ENCODE peak calls at places on chromosome 5, in ten cellular contexts. F is tibial artery, T is left ventricle myocardium inferior, K is Calu3, I is progenitor cell of endocrine pancreas, J is ovary, E is activated B cell treated with CpG ODN at 0.5 μM for 24 hours, N is endothelial cell, V is GM12865, P is prostate gland. G is an unnamed sample.

GRCh38 chr5:92850886-92851285 is 730.1 kb downstream of the NR2F1-AS1 start:
- DNase-seq in F (no peak), T (no peak), K (no peak), I (no peak), J (no peak), E (no peak), N (no peak), V (no peak), P (no peak), G (no peak)

GRCh38 chr5:107455111-107455544 is 215.6 kb downstream of the EFNA5 start:
- DNase-seq in F (no peak), T (no peak), K (no peak), I (no peak), J (no peak), E (no peak), N (no peak), V (no peak), P (no peak), G (no peak)

GRCh38 chr5:163758283-163758711 is 252.9 kb downstream of the MAT2B start:
- DNase-seq in F (no peak), T (no peak), K (no peak), I (no peak), J (no peak), E (no peak), N (no peak), V (no peak), P (no peak), G (no peak)

GRCh38 chr5:175335691-175336090 is 108.3 kb downstream of the DRD1 start:
- DNase-seq in F (no peak), T (no peak), K (no peak), I (no peak), J (no peak), E (no peak), N (no peak), V (no peak), P (no peak), G (no peak)

GRCh38 chr5:142433526-142434321 is 108.9 kb upstream of the SPRY4 start:
- DNase-seq in F (no peak), T (no peak), K (peak), I (no peak), J (no peak), E (no peak), N (no peak), V (no peak), P (no peak), G (no peak)

GRCh38 chr5:33487256-33487655 is 46.5 kb downstream of the TARS1 start:
- DNase-seq in F (no peak), T (no peak), K (no peak), I (no peak), J (no peak), E (no peak), N (no peak), V (no peak), P (no peak), G (no peak)

GRCh38 chr5:142125378-142125777 is 16.8 kb downstream of the NDFIP1 start:
- DNase-seq in F (no peak), T (no peak), K (no peak), I (no peak), J (no peak), E (no peak), N (no peak), V (no peak), P (no peak), G (no peak)

GRCh38 chr5:132227485-132228240 is at the start of gene P4HA2:
- DNase-seq in F (peak), T (peak), K (peak), I (peak), J (peak), E (peak), N (peak), V (peak), P (peak), G (peak)

GRCh38 chr5:106759581-106759980 is 911.2 kb downstream of the EFNA5 start:
- DNase-seq in F (no peak), T (no peak), K (peak), I (no peak), J (no peak), E (no peak), N (no peak), V (peak), P (no peak), G (no peak)

GRCh38 chr5:57841671-57842375 is 359.2 kb upstream of the ACTBL2 start:
- DNase-seq in F (no peak), T (no peak), K (peak), I (no peak), J (no peak), E (no peak), N (peak), V (no peak), P (no peak), G (peak)

GRCh38 chr5:89583534-89583933 is 700.5 kb upstream of the MEF2C start:
- DNase-seq in F (no peak), T (no peak), K (no peak), I (no peak), J (no peak), E (no peak), N (no peak), V (no peak), P (no peak), G (no peak)

GRCh38 chr5:142906863-142907671 is 136.9 kb downstream of the ARHGAP26 start:
- DNase-seq in F (no peak), T (peak), K (no peak), I (no peak), J (no peak), E (no peak), N (no peak), V (no peak), P (no peak), G (no peak)

GRCh38 chr5:139088024-139088423 is 110.1 kb downstream of the SIL1 start:
- DNase-seq in F (no peak), T (no peak), K (no peak), I (no peak), J (no peak), E (no peak), N (no peak), V (no peak), P (no peak), G (no peak)

GRCh38 chr5:122129332-122129731 is at the start of gene ZNF474:
- DNase-seq in F (peak), T (no peak), K (peak), I (no peak), J (no peak), E (no peak), N (peak), V (no peak), P (peak), G (no peak)

GRCh38 chr5:90982576-90982975 is 400.5 kb downstream of the ARRDC3 start:
- DNase-seq in F (no peak), T (no peak), K (no peak), I (no peak), J (no peak), E (no peak), N (no peak), V (no peak), P (no peak), G (no peak)

GRCh38 chr5:100623719-100624118 is 88.5 kb downstream of the FAM174A start:
- DNase-seq in F (no peak), T (no peak), K (no peak), I (no peak), J (no peak), E (no peak), N (no peak), V (peak), P (no peak), G (no peak)

GRCh38 chr5:157855404-157855994 is 3.4 kb downstream of the CLINT1 start:
- DNase-seq in F (peak), T (peak), K (peak), I (no peak), J (peak), E (no peak), N (peak), V (peak), P (peak), G (peak)

GRCh38 chr5:172735141-172735831 is 35.7 kb downstream of the DUSP1 start:
- DNase-seq in F (peak), T (no peak), K (no peak), I (no peak), J (no peak), E (no peak), N (no peak), V (no peak), P (no peak), G (no peak)

GRCh38 chr5:51095481-51095880 is 287.8 kb upstream of the ISL1 start:
- DNase-seq in F (no peak), T (no peak), K (no peak), I (no peak), J (no peak), E (no peak), N (no peak), V (no peak), P (no peak), G (no peak)

GRCh38 chr5:138544171-138545134 is 1.4 kb upstream of the ETF1 start:
- DNase-seq in F (peak), T (no peak), K (no peak), I (no peak), J (peak), E (no peak), N (no peak), V (peak), P (no peak), G (no peak)

GRCh38 chr5:179870403-179870903 is 11.8 kb upstream of the MRNIP start:
- DNase-seq in F (no peak), T (peak), K (peak), I (no peak), J (peak), E (no peak), N (peak), V (peak), P (no peak), G (no peak)

GRCh38 chr5:177607452-177608192 is 7.7 kb downstream of the B4GALT7 start:
- DNase-seq in F (peak), T (peak), K (peak), I (peak), J (peak), E (peak), N (peak), V (peak), P (peak), G (peak)

GRCh38 chr5:157372472-157372822 is 87.6 kb upstream of the NIPAL4 start:
- DNase-seq in F (no peak), T (no peak), K (no peak), I (no peak), J (no peak), E (no peak), N (no peak), V (no peak), P (no peak), G (no peak)

GRCh38 chr5:68292316-68292715 is 76.8 kb downstream of the PIK3R1 start:
- DNase-seq in F (no peak), T (no peak), K (no peak), I (no peak), J (no peak), E (no peak), N (no peak), V (no peak), P (no peak), G (no peak)

GRCh38 chr5:160508780-160509361 is 87.2 kb downstream of the PTTG1 start:
- DNase-seq in F (peak), T (no peak), K (peak), I (peak), J (peak), E (no peak), N (peak), V (peak), P (peak), G (peak)
- TF ChIP-seq CTCF in F (peak), T (peak), K (peak), I (peak), J (peak), E (peak), N (peak), V (peak), P (peak), G (peak)

GRCh38 chr5:124725040-124725434 is 21.4 kb downstream of the ZNF608 start:
- DNase-seq in F (no peak), T (no peak), K (no peak), I (no peak), J (no peak), E (no peak), N (no peak), V (no peak), P (no peak), G (no peak)
- TF ChIP-seq CTCF in F (no peak), T (no peak), K (no peak), I (peak), J (no peak), E (no peak), N (no peak), V (peak), P (no peak), G (no peak)

GRCh38 chr5:96258692-96259091 is 174.4 kb downstream of the PCSK1 start:
- DNase-seq in F (no peak), T (no peak), K (no peak), I (no peak), J (no peak), E (no peak), N (no peak), V (no peak), P (no peak), G (no peak)

GRCh38 chr5:96254980-96255681 is 177.9 kb downstream of the PCSK1 start:
- DNase-seq in F (peak), T (no peak), K (peak), I (no peak), J (no peak), E (no peak), N (no peak), V (no peak), P (peak), G (no peak)

GRCh38 chr5:96257904-96258303 is 175.1 kb downstream of the PCSK1 start:
- DNase-seq in F (no peak), T (no peak), K (no peak), I (no peak), J (no peak), E (no peak), N (no peak), V (no peak), P (no peak), G (no peak)

GRCh38 chr5:96259211-96259772 is 173.8 kb downstream of the PCSK1 start:
- DNase-seq in F (no peak), T (no peak), K (no peak), I (no peak), J (no peak), E (no peak), N (no peak), V (peak), P (no peak), G (no peak)

GRCh38 chr5:96256795-96257470 is 176.1 kb downstream of the PCSK1 start:
- DNase-seq in F (peak), T (no peak), K (no peak), I (no peak), J (no peak), E (no peak), N (no peak), V (peak), P (no peak), G (no peak)
- TF ChIP-seq CTCF in F (no peak), T (no peak), K (no peak), I (no peak), J (no peak), E (no peak), N (no peak), V (peak), P (no peak), G (no peak)

DNA sequence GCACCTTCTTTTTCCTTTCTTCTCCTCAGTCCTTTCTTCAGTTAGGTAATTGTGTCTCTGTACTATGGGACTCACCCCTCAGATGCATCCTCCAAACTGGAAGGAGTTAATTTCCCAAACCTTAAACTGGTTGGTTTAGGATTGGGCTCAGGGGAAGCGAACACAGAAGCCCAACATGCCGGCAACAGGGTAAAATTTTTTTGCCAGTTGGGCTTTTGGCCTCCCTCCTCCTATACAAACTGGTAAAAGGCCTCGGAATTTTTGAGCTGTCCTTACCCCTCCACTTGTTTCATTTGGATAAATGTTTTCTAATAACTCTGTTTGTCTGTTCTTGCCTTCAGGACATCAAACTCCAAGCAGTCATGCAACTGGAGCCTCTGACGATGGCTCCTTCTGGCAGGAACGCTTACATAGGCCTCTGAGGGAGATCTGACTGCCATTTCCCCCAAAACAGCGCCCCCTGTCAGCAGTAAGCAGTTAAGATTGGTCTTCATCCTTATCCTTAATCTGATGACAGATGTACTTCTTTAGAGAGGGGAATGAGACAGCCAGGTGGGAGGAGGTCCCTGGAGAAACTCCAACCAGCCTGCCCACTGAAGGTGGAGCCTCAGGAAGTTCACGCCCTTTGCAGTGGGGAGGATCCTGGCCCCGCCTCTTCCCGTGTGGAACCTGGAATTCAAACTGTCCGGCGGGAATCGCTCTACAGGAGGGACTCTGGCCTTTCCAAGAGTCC is 57.8 kb upstream of the SPINK5 start:
- DNase-seq in F (no peak), T (no peak), K (no peak), I (no peak), J (no peak), E (no peak), N (no peak), V (peak), P (no peak), G (no peak)
- TF ChIP-seq CTCF in F (no peak), T (no peak), K (no peak), I (peak), J (no peak), E (no peak), N (peak), V (peak), P (no peak), G (no peak)

DNA sequence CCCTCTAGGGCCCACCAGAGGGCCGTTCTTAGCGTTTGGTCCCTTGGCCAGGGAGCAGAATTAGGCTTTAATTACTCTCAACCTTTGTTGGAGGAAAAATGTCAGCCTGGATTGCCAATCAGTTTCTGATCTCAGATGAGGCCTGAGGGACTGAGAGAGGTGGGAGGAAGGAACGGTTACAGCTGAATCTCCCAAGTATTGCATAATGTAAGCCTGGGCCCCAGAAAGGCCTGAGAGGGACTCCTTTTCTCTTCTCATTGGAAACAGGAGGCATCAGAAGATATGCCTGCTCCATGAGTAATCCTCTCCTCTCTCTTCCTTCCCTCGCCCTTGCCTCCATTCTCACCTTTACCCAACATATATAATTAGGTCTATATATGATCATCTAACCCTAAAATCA is 105.7 kb downstream of the INSYN2B start:
- DNase-seq in F (no peak), T (no peak), K (no peak), I (no peak), J (no peak), E (no peak), N (no peak), V (no peak), P (no peak), G (no peak)
- TF ChIP-seq CTCF in F (no peak), T (no peak), K (no peak), I (no peak), J (no peak), E (no peak), N (no peak), V (no peak), P (no peak), G (no peak)

DNA sequence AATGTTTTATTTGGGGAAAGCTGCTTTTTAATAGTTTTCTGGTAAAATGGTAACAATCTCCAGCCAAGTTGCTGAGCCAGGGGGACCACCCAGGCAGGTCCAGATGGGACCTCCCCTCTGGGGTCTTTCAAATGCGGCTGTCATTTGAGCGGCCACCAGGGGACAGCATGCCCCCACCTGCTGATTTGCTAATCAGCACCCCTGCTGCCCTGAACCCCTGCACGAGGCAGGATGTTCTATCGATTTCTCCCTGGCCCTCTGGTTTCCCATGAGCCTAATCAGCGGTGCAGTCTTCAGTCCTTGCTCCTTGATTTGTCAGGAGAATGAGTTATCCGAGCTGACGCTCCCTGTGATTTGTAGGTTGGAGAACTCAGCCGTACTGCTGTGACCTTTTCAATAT is 247.0 kb downstream of the FSTL4 start:
- DNase-seq in F (no peak), T (no peak), K (peak), I (peak), J (no peak), E (no peak), N (peak), V (no peak), P (no peak), G (no peak)
- TF ChIP-seq CTCF in F (no peak), T (peak), K (peak), I (peak), J (no peak), E (no peak), N (peak), V (peak), P (peak), G (peak)

GRCh38 chr5:1244976-1245375 is 19.8 kb downstream of the SLC6A18 start:
- DNase-seq in F (no peak), T (no peak), K (peak), I (no peak), J (no peak), E (no peak), N (peak), V (no peak), P (no peak), G (no peak)
- TF ChIP-seq CTCF in F (no peak), T (no peak), K (no peak), I (peak), J (no peak), E (no peak), N (no peak), V (no peak), P (no peak), G (no peak)

DNA sequence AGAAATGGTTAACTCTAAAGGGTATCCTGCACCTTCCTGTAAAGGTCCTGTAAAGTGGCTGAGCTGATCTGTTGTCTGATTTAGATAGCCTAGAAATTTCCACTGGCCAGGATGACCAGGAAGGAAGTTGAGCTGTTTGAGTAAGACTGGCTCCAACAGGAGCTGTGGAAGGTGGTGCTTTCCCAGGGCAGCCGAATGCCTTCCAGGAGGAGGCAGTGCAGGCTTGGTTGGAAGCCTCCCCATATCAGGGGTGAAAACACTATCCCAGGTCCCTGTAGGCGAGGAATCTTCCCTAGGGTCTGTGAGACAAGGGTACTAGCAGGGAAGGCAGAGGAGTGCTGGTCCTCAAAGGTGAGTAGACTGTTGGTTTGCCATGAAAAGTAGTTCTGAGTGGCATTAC is 98.4 kb downstream of the LIX1 start:
- DNase-seq in F (no peak), T (peak), K (peak), I (no peak), J (no peak), E (no peak), N (peak), V (peak), P (no peak), G (no peak)
- TF ChIP-seq CTCF in F (peak), T (peak), K (no peak), I (peak), J (no peak), E (no peak), N (no peak), V (peak), P (peak), G (no peak)

GRCh38 chr5:73605223-73606087 is 20.5 kb upstream of the ARHGEF28 start:
- DNase-seq in F (no peak), T (no peak), K (peak), I (no peak), J (no peak), E (no peak), N (no peak), V (no peak), P (peak), G (no peak)
- TF ChIP-seq CTCF in F (no peak), T (no peak), K (no peak), I (no peak), J (no peak), E (no peak), N (no peak), V (no peak), P (no peak), G (no peak)

DNA sequence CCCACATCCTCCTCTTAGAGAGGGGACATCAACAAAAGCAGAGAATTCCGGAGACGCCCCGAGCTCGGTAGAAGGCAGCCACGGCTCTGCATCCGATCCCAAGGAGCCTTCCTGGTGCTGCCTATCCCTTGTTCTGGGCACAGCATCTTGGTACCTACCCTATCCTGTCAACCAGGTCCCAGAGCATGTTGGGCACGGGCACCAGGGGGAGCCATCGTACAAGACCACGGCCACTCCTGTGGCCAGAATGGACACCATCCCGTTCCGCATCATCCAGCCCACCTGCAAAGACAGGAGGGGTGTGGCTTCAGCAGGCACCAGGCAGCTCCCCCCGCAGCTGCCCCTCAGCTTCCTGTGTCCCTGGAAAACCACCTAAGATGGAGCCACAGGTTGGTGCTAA is 62.7 kb upstream of the ZNF354A start:
- DNase-seq in F (peak), T (peak), K (no peak), I (no peak), J (no peak), E (no peak), N (peak), V (no peak), P (peak), G (no peak)
- TF ChIP-seq CTCF in F (peak), T (peak), K (no peak), I (peak), J (no peak), E (no peak), N (no peak), V (no peak), P (peak), G (no peak)

G was measured in mesothelial cell of epicardium.